ENCODE peak calls at places on chromosomes 4 and X, in ten cellular contexts. H is MM.1S; C is NCI-H2029; R is fibroblast of mammary gland; A is stimulated activated CD4-positive, alpha-beta T cell treated with anti-CD3 and anti-CD28 coated beads, Interleukin-15, amount 100 ng/mL, for 1 hour; Y is fibroblast of lung; O is erythroblast; B is NCI-H774; P is activated naive CD8-positive, alpha-beta T cell treated with anti-CD3 and anti-CD28 coated beads, Interleukin-2, amount 50 U/mL, for 24 hours; N is foreskin fibroblast. U is an unnamed sample.

GRCh38 chr4:46425775-46426400 is 36.0 kb upstream of the GABRA2 start:
- DNase-seq in H (no peak), C (no peak), R (peak), A (no peak), Y (no peak), O (no peak), B (peak), P (no peak), N (no peak), U (no peak)

GRCh38 chrX:136204571-136204970 is 46.6 kb downstream of the MAP7D3 start:
- DNase-seq in H (no peak), C (no peak), R (peak), A (no peak), Y (peak), O (peak), B (no peak), P (no peak), N (no peak), U (no peak)

GRCh38 chrX:140608111-140608510 is 101.4 kb upstream of the LINC00632 start:
- DNase-seq in H (no peak), C (no peak), R (no peak), A (no peak), Y (no peak), O (no peak), B (no peak), P (no peak), N (no peak), U (no peak)

GRCh38 chr4:93183589-93183988 is 645.0 kb upstream of the ATOH1 start:
- DNase-seq in H (no peak), C (peak), R (no peak), A (no peak), Y (peak), O (no peak), B (peak), P (no peak), N (no peak), U (peak)

GRCh38 chr4:74161676-74162450 is 3.9 kb downstream of the MTHFD2L start:
- DNase-seq in H (no peak), C (no peak), R (peak), A (no peak), Y (peak), O (no peak), B (no peak), P (no peak), N (no peak), U (no peak)

GRCh38 chrX:18809641-18810040 is 102.2 kb downstream of the PPEF1 start:
- DNase-seq in H (no peak), C (no peak), R (no peak), A (no peak), Y (no peak), O (no peak), B (no peak), P (no peak), N (no peak), U (no peak)

GRCh38 chrX:42131856-42132255 is 208.5 kb upstream of the CASK start:
- DNase-seq in H (no peak), C (no peak), R (peak), A (no peak), Y (no peak), O (no peak), B (no peak), P (no peak), N (no peak), U (no peak)

GRCh38 chr4:164771088-164771487 is 17.2 kb downstream of the SMIM31 start:
- DNase-seq in H (no peak), C (no peak), R (no peak), A (no peak), Y (no peak), O (no peak), B (no peak), P (no peak), N (no peak), U (no peak)

GRCh38 chrX:68697465-68698125 is 50.1 kb downstream of the STARD8 start:
- DNase-seq in H (no peak), C (no peak), R (no peak), A (no peak), Y (no peak), O (peak), B (no peak), P (no peak), N (no peak), U (no peak)

GRCh38 chr4:37693450-37694190 is 7.4 kb upstream of the RELL1 start:
- DNase-seq in H (no peak), C (no peak), R (peak), A (no peak), Y (peak), O (no peak), B (no peak), P (no peak), N (peak), U (no peak)

GRCh38 chr4:105122334-105122733 is 24.3 kb upstream of the TET2 start:
- DNase-seq in H (no peak), C (no peak), R (no peak), A (no peak), Y (peak), O (no peak), B (no peak), P (no peak), N (no peak), U (no peak)

GRCh38 chr4:123449780-123450179 is 53.2 kb downstream of the SPRY1 start:
- DNase-seq in H (peak), C (no peak), R (peak), A (no peak), Y (peak), O (no peak), B (no peak), P (no peak), N (peak), U (no peak)

GRCh38 chr4:68736813-68737212 is 66.4 kb upstream of the UGT2B15 start:
- DNase-seq in H (no peak), C (no peak), R (no peak), A (no peak), Y (no peak), O (no peak), B (no peak), P (no peak), N (no peak), U (no peak)

GRCh38 chrX:27619975-27620374 is 29.8 kb downstream of the DCAF8L2 start:
- DNase-seq in H (peak), C (no peak), R (peak), A (no peak), Y (peak), O (peak), B (no peak), P (no peak), N (no peak), U (no peak)

GRCh38 chr4:8606476-8606875 is 13.9 kb downstream of the CPZ start:
- DNase-seq in H (no peak), C (no peak), R (no peak), A (no peak), Y (no peak), O (no peak), B (no peak), P (no peak), N (no peak), U (no peak)

GRCh38 chr4:38574559-38575333 is 89.3 kb upstream of the KLF3 start:
- DNase-seq in H (no peak), C (peak), R (no peak), A (no peak), Y (no peak), O (peak), B (peak), P (no peak), N (no peak), U (no peak)

GRCh38 chr4:134906404-134907023 is 704.9 kb upstream of the PABPC4L start:
- DNase-seq in H (peak), C (no peak), R (no peak), A (no peak), Y (peak), O (no peak), B (no peak), P (no peak), N (no peak), U (peak)

GRCh38 chrX:131812847-131813825 is 210.0 kb upstream of the STK26 start:
- DNase-seq in H (peak), C (no peak), R (peak), A (peak), Y (peak), O (peak), B (no peak), P (peak), N (peak), U (no peak)

GRCh38 chr4:76665139-76665538 is 230.1 kb downstream of the SHROOM3 start:
- DNase-seq in H (no peak), C (peak), R (peak), A (no peak), Y (peak), O (no peak), B (no peak), P (no peak), N (peak), U (no peak)

GRCh38 chr4:38677466-38677865 is 13.5 kb downstream of the KLF3 start:
- DNase-seq in H (no peak), C (no peak), R (no peak), A (no peak), Y (no peak), O (no peak), B (no peak), P (no peak), N (no peak), U (no peak)

GRCh38 chr4:114780205-114780604 is 181.6 kb downstream of the UGT8 start:
- DNase-seq in H (peak), C (peak), R (peak), A (no peak), Y (peak), O (no peak), B (no peak), P (no peak), N (peak), U (peak)

GRCh38 chr4:86498560-86499166 is 95.5 kb upstream of the PTPN13 start:
- DNase-seq in H (peak), C (peak), R (peak), A (no peak), Y (peak), O (peak), B (peak), P (no peak), N (peak), U (peak)